ENCODE peak calls at places on chromosomes 2 and 18, in eight cellular contexts. K is AML-193, B is WTC11, I is GM13976, W is GM20000, Y is M059J, Z is NCI-H1092 treated with DMSO at 0.1 percent for 48 hours, O is GM23248. C is an unnamed sample.

GRCh38 chr18:11251229-11251890 is 102.0 kb upstream of the PIEZO2 start:
- DNase-seq in Z (no peak), O (peak), I (no peak), W (no peak), K (no peak), Y (peak), B (no peak), C (no peak)

GRCh38 chr2:309148-309969 is 21.5 kb upstream of the ALKAL2 start:
- DNase-seq in Z (no peak), W (no peak), O (no peak), I (no peak), B (peak), K (no peak), Y (no peak), C (no peak)

GRCh38 chr2:191933307-191934105 is 86.6 kb upstream of the CAVIN2 start:
- DNase-seq in I (no peak), Z (no peak), O (peak), K (no peak), W (peak), Y (peak), B (no peak), C (peak)

GRCh38 chr2:233100192-233100998 is 40.3 kb downstream of the INPP5D start:
- DNase-seq in K (no peak), O (no peak), I (peak), Y (no peak), W (peak), B (no peak), Z (no peak), C (peak)

GRCh38 chr2:150480241-150480640 is 7.2 kb downstream of the RND3 start:
- DNase-seq in Y (peak), B (no peak), O (peak), Z (no peak), W (no peak), I (no peak), K (no peak), C (no peak)

GRCh38 chr2:236568068-236568921 is 1.3 kb upstream of the ACKR3 start:
- DNase-seq in K (no peak), Z (no peak), I (peak), W (peak), Y (no peak), B (no peak), O (peak), C (peak)

GRCh38 chr2:216776076-216776726 is 80.9 kb upstream of the IGFBP5 start:
- DNase-seq in I (no peak), B (no peak), O (no peak), Z (peak), W (no peak), Y (no peak), K (no peak), C (no peak)

GRCh38 chr2:160920791-160921303 is 239.4 kb upstream of the TANK start:
- DNase-seq in B (no peak), O (peak), Z (no peak), K (no peak), I (no peak), Y (peak), W (no peak), C (no peak)

GRCh38 chr18:58894937-58895336 is 30.3 kb downstream of the ZNF532 start:
- DNase-seq in B (no peak), O (no peak), W (no peak), I (no peak), Z (no peak), Y (no peak), K (no peak), C (no peak)

GRCh38 chr2:65228249-65228750 is 669 bp downstream of the ACTR2 start:
- DNase-seq in W (peak), B (no peak), Y (peak), K (peak), Z (peak), I (peak), O (peak), C (peak)

GRCh38 chr2:156706576-156706975 is 270.4 kb downstream of the GPD2 start:
- DNase-seq in K (no peak), I (no peak), W (no peak), O (no peak), Y (no peak), B (no peak), Z (no peak), C (no peak)

GRCh38 chr18:71529708-71530303 is 1014.3 kb downstream of the CBLN2 start:
- DNase-seq in O (no peak), K (no peak), I (no peak), W (no peak), Z (peak), B (no peak), Y (peak), C (no peak)

GRCh38 chr2:222572761-222573174 is 83.1 kb downstream of the FARSB start:
- DNase-seq in K (no peak), B (no peak), W (no peak), I (no peak), Z (no peak), Y (peak), O (peak), C (no peak)

GRCh38 chr18:74252032-74252380 is 39.8 kb downstream of the CYB5A start:
- DNase-seq in I (no peak), Y (peak), K (no peak), O (peak), Z (no peak), B (no peak), W (no peak), C (no peak)

GRCh38 chr18:49668583-49669290 is 106.9 kb downstream of the LIPG start:
- DNase-seq in K (no peak), Z (peak), I (no peak), W (no peak), O (no peak), Y (no peak), B (peak), C (no peak)

GRCh38 chr18:7749001-7749391 is 181.9 kb downstream of the PTPRM start:
- DNase-seq in O (no peak), Y (no peak), W (no peak), Z (no peak), B (no peak), I (no peak), K (no peak), C (no peak)

GRCh38 chr2:127050803-127051115 is 56.2 kb downstream of the BIN1 start:
- DNase-seq in K (no peak), W (no peak), O (no peak), Z (no peak), I (peak), Y (no peak), B (peak), C (no peak)

GRCh38 chr18:26865557-26865956 is at the start of gene AQP4:
- DNase-seq in Z (no peak), Y (no peak), K (no peak), O (no peak), W (no peak), B (no peak), I (no peak), C (no peak)

GRCh38 chr2:120647487-120647886 is 88.2 kb upstream of the GLI2 start:
- DNase-seq in B (no peak), Y (peak), O (peak), W (no peak), Z (no peak), I (no peak), K (no peak), C (no peak)

GRCh38 chr2:234191819-234192407 is 141.4 kb downstream of the SPP2 start:
- DNase-seq in O (no peak), W (no peak), I (no peak), Z (peak), B (no peak), Y (peak), K (no peak), C (no peak)

C was measured in MM.1S.